ENCODE peak calls at places on chromosomes 1 and 21, in seven cellular contexts. C, Z, T, L, Y, A and D are unnamed samples.

GRCh38 chr1:233656032-233656620 is 42.2 kb downstream of the KCNK1 start:
- DNase-seq in Z (no peak), C (no peak), Y (no peak), A (no peak), T (no peak), L (no peak), D (no peak)

GRCh38 chr1:68116643-68117235 is 66.3 kb upstream of the DIRAS3 start:
- DNase-seq in Y (no peak), A (no peak), L (peak; percentile 44), Z (peak; percentile 37), C (peak; percentile 53), T (peak; percentile 28), D (no peak)

GRCh38 chr21:38988211-38989096 is 182.7 kb downstream of the ETS2 start:
- DNase-seq in A (no peak), Z (peak; percentile 57), C (no peak), L (no peak), Y (no peak), T (no peak), D (no peak)

GRCh38 chr21:28126521-28127317 is 866.0 kb downstream of the LTN1 start:
- DNase-seq in Y (no peak), Z (no peak), A (no peak), T (no peak), L (no peak), C (no peak), D (no peak)

GRCh38 chr1:88150330-88150729 is 533.7 kb upstream of the PKN2 start:
- DNase-seq in L (no peak), C (no peak), Z (no peak), T (no peak), A (no peak), Y (no peak), D (no peak)

GRCh38 chr1:54857741-54858665 is 29.0 kb downstream of the DHCR24 start:
- DNase-seq in Z (no peak), C (no peak), A (peak; percentile 87), L (no peak), Y (no peak), T (no peak), D (peak; percentile 92)

GRCh38 chr1:184506501-184506900 is 119.7 kb downstream of the C1orf21 start:
- DNase-seq in T (no peak), C (peak; percentile 20), L (no peak), Z (no peak), Y (no peak), A (no peak), D (no peak)

GRCh38 chr1:242523968-242524570 is 428 bp downstream of the PLD5 start:
- DNase-seq in C (peak; percentile 3), Z (no peak), Y (peak; percentile 15), T (peak; percentile 75), L (peak; percentile 94), A (no peak), D (peak; percentile 70)

GRCh38 chr1:7519181-7519860 is 251.8 kb upstream of the VAMP3 start:
- DNase-seq in T (no peak), Z (no peak), Y (no peak), A (no peak), C (no peak), L (no peak), D (peak; percentile 61)

GRCh38 chr21:30620522-30620921 is at the start of gene KRTAP20-4:
- DNase-seq in C (no peak), L (no peak), Y (no peak), A (no peak), T (no peak), Z (no peak), D (no peak)

GRCh38 chr1:25360596-25361581 is 22.8 kb downstream of the TMEM50A start:
- DNase-seq in Z (no peak), A (peak; percentile 81), C (peak; percentile 66), L (no peak), Y (no peak), T (peak; percentile 25), D (peak; percentile 72)

GRCh38 chr1:200793677-200794076 is 55.0 kb downstream of the CAMSAP2 start:
- DNase-seq in A (no peak), L (no peak), Z (no peak), C (no peak), Y (no peak), T (no peak), D (no peak)

GRCh38 chr1:94684690-94685089 is 135.5 kb upstream of the SLC44A3 start:
- DNase-seq in Z (no peak), C (no peak), L (no peak), Y (no peak), A (no peak), T (no peak), D (no peak)

DNA sequence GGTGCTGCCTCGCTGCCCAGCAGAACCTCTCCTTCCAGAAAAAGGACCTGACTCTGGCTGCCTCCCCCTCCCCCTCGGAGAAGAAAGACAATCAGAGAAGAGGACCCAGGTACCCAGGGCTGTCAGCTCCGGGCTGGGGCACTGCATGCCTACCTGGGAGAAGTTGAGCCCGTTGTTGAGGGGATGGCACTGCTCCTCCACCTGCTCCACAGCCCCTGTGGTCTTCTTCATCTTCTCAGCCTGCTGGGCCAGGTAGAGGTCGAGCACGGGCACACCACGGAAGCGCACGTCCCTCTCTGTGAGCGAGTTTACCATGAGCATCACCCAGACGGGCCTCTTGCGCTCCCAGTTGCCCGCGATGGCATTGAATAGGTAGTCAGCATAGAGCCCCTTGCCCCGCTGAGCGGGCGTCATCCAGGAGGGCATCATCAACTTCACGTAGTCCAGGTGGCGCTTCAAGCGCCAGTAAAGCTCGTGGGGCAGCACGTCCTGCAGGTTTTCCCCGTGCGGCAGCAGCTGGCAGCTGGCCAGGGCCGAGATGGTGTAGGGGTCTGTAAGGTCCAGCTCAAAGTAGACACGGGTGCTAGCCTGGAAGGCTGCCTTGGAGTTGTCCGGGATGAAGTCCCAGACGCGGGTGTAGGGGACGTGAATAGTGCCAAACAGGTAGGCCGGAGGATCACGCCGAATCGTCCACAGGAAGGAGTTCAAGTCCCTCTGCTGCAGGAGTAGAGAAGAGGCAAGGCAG is 3.1 kb downstream of the TRABD2B start:
- DNase-seq in A (no peak), C (no peak), Y (no peak), T (no peak), Z (no peak), L (no peak), D (peak; percentile 66)
- TF ChIP-seq CTCF in A (no peak), C (no peak), Y (no peak), T (no peak), Z (no peak), L (no peak), D (no peak)

GRCh38 chr1:71587961-71588360 is 507.1 kb upstream of the ZRANB2 start:
- DNase-seq in Z (peak; percentile 30), Y (no peak), L (no peak), C (peak; percentile 60), T (peak; percentile 18), A (peak; percentile 4), D (no peak)

GRCh38 chr1:71593523-71593922 is 512.7 kb upstream of the ZRANB2 start:
- DNase-seq in Z (no peak), L (no peak), A (no peak), Y (no peak), T (no peak), C (no peak), D (no peak)

GRCh38 chr1:71586030-71586429 is 505.2 kb upstream of the ZRANB2 start:
- DNase-seq in L (no peak), T (peak; percentile 32), Z (no peak), C (no peak), A (no peak), Y (no peak), D (no peak)

GRCh38 chr1:71592646-71593274 is 511.9 kb upstream of the ZRANB2 start:
- DNase-seq in Z (no peak), L (no peak), C (no peak), A (no peak), Y (no peak), T (no peak), D (no peak)

GRCh38 chr1:71589005-71589404 is 508.2 kb upstream of the ZRANB2 start:
- DNase-seq in Z (no peak), Y (no peak), C (no peak), A (no peak), L (no peak), T (no peak), D (no peak)
- H3K9ac ChIP-seq in Z (no peak overlapping the region), Y (no peak overlapping the region), C (no peak overlapping the region), A (no peak overlapping the region), L (no peak overlapping the region), T (no peak overlapping the region), D (no peak overlapping the region)

DNA sequence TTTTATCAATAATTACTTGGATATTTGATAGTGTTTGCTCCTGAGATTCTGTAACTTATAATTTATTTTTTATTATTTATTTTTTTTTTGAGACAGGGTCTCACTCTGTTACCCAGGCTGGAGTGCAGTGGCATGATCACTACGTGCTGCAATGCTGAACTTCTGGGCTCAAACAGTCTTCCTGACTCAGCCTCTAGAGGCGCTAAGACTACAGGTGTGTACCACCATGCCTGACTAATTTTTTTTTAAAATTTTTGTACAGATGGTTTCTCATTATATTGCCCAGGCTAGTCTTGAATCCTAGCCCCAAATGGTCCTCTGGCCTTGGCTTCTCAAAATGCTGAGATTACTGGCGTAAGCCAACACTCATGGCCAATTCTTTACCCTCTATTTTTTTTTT is 845.5 kb upstream of the ADGRL4 start:
- DNase-seq in L (no peak), Z (no peak), A (no peak), T (no peak), C (no peak), Y (peak; percentile 1), D (no peak)
- TF ChIP-seq CTCF in L (no peak), Z (no peak), A (no peak), T (peak; percentile 18), C (no peak), Y (peak; percentile 38), D (no peak)

GRCh38 chr1:33876970-33877680 is 13.2 kb downstream of the HMGB4 start:
- DNase-seq in A (peak; percentile 93), C (no peak), Z (no peak), T (no peak), L (no peak), Y (no peak), D (no peak)
- H3K9ac ChIP-seq in A (no peak overlapping the region), C (no peak overlapping the region), Z (no peak overlapping the region), T (no peak overlapping the region), L (no peak overlapping the region), Y (no peak overlapping the region), D (no peak overlapping the region)

GRCh38 chr1:186680031-186681012 is at the start of gene PTGS2:
- DNase-seq in C (peak; percentile 96), L (peak; percentile 63), T (peak; percentile 97), A (peak; percentile 93), Z (no peak), Y (peak; percentile 71), D (peak; percentile 91)

GRCh38 chr1:186681136-186681535 is 913 bp upstream of the PTGS2 start:
- DNase-seq in L (no peak), Y (no peak), T (no peak), C (no peak), Z (no peak), A (no peak), D (no peak)

GRCh38 chr1:186683637-186684410 is 3.6 kb upstream of the PTGS2 start:
- DNase-seq in L (no peak), A (no peak), C (no peak), T (no peak), Z (no peak), Y (no peak), D (no peak)

GRCh38 chr1:186681806-186682205 is 1.6 kb upstream of the PTGS2 start:
- DNase-seq in C (peak; percentile 49), L (no peak), Y (no peak), A (no peak), T (no peak), Z (no peak), D (no peak)

GRCh38 chr1:186682721-186683120 is 2.5 kb upstream of the PTGS2 start:
- DNase-seq in Y (no peak), A (peak; percentile 8), T (no peak), L (no peak), C (peak; percentile 68), Z (no peak), D (no peak)
- TF ChIP-seq CTCF in Y (peak; percentile 1), A (peak; percentile 13), T (peak; percentile 45), L (peak; percentile 66), C (no peak), Z (no peak), D (no peak)